ENCODE peak calls at places on chromosomes 6 and 20, in eight cellular contexts. One of them, this sample, is unnamed.

GRCh38 chr20:58877374-58878360 is 25.2 kb downstream of the GNAS start:
- DNase-seq in activated CD8-positive, alpha-beta memory T cell treated with anti-CD3 and anti-CD28 coated beads, Interleukin-2, amount 10 ng/mL, durations not matched to agents 7 days and 5 days: peak
- DNase-seq in activated T-cell treated with anti-CD3 and anti-CD28 coated beads for 24 hours: no peak
- DNase-seq in endothelial cell: no peak
- DNase-seq in transverse colon: no peak
- DNase-seq in mesothelial cell of epicardium: no peak
- DNase-seq in hippocampal formation: no peak
- DNase-seq in non-pigmented ciliary epithelial cell: no peak
- DNase-seq in this sample: peak

GRCh38 chr6:138622967-138623366 is 123.7 kb upstream of the NHSL1 start:
- DNase-seq in endothelial cell: no peak
- DNase-seq in hippocampal formation: no peak
- DNase-seq in mesothelial cell of epicardium: no peak
- DNase-seq in activated CD8-positive, alpha-beta memory T cell treated with anti-CD3 and anti-CD28 coated beads, Interleukin-2, amount 10 ng/mL, durations not matched to agents 7 days and 5 days: no peak
- DNase-seq in non-pigmented ciliary epithelial cell: no peak
- DNase-seq in transverse colon: no peak
- DNase-seq in activated T-cell treated with anti-CD3 and anti-CD28 coated beads for 24 hours: no peak
- DNase-seq in this sample: no peak

GRCh38 chr6:143967861-143968498 is 40.1 kb downstream of the PLAGL1 start:
- DNase-seq in non-pigmented ciliary epithelial cell: no peak
- DNase-seq in endothelial cell: no peak
- DNase-seq in activated T-cell treated with anti-CD3 and anti-CD28 coated beads for 24 hours: no peak
- DNase-seq in transverse colon: no peak
- DNase-seq in hippocampal formation: no peak
- DNase-seq in activated CD8-positive, alpha-beta memory T cell treated with anti-CD3 and anti-CD28 coated beads, Interleukin-2, amount 10 ng/mL, durations not matched to agents 7 days and 5 days: no peak
- DNase-seq in mesothelial cell of epicardium: no peak
- DNase-seq in this sample: no peak

GRCh38 chr6:36788768-36789167 is 50.5 kb downstream of the CPNE5 start:
- DNase-seq in activated CD8-positive, alpha-beta memory T cell treated with anti-CD3 and anti-CD28 coated beads, Interleukin-2, amount 10 ng/mL, durations not matched to agents 7 days and 5 days: no peak
- DNase-seq in transverse colon: no peak
- DNase-seq in hippocampal formation: no peak
- DNase-seq in non-pigmented ciliary epithelial cell: no peak
- DNase-seq in endothelial cell: no peak
- DNase-seq in mesothelial cell of epicardium: no peak
- DNase-seq in activated T-cell treated with anti-CD3 and anti-CD28 coated beads for 24 hours: no peak
- DNase-seq in this sample: peak

GRCh38 chr6:126268087-126268486 is 71.8 kb upstream of the CENPW start:
- DNase-seq in mesothelial cell of epicardium: no peak
- DNase-seq in non-pigmented ciliary epithelial cell: no peak
- DNase-seq in activated CD8-positive, alpha-beta memory T cell treated with anti-CD3 and anti-CD28 coated beads, Interleukin-2, amount 10 ng/mL, durations not matched to agents 7 days and 5 days: no peak
- DNase-seq in activated T-cell treated with anti-CD3 and anti-CD28 coated beads for 24 hours: no peak
- DNase-seq in transverse colon: no peak
- DNase-seq in hippocampal formation: no peak
- DNase-seq in endothelial cell: no peak
- DNase-seq in this sample: no peak

GRCh38 chr20:911882-912600 is 4.1 kb downstream of the ANGPT4 start:
- DNase-seq in activated T-cell treated with anti-CD3 and anti-CD28 coated beads for 24 hours: no peak
- DNase-seq in activated CD8-positive, alpha-beta memory T cell treated with anti-CD3 and anti-CD28 coated beads, Interleukin-2, amount 10 ng/mL, durations not matched to agents 7 days and 5 days: no peak
- DNase-seq in endothelial cell: no peak
- DNase-seq in non-pigmented ciliary epithelial cell: no peak
- DNase-seq in mesothelial cell of epicardium: no peak
- DNase-seq in hippocampal formation: no peak
- DNase-seq in transverse colon: no peak
- DNase-seq in this sample: peak

GRCh38 chr6:127436578-127437110 is 22.5 kb downstream of the KIAA0408 start:
- DNase-seq in activated CD8-positive, alpha-beta memory T cell treated with anti-CD3 and anti-CD28 coated beads, Interleukin-2, amount 10 ng/mL, durations not matched to agents 7 days and 5 days: no peak
- DNase-seq in mesothelial cell of epicardium: no peak
- DNase-seq in endothelial cell: no peak
- DNase-seq in hippocampal formation: no peak
- DNase-seq in non-pigmented ciliary epithelial cell: no peak
- DNase-seq in transverse colon: no peak
- DNase-seq in activated T-cell treated with anti-CD3 and anti-CD28 coated beads for 24 hours: no peak
- DNase-seq in this sample: no peak

GRCh38 chr6:66948106-66948505 is 1241.1 kb upstream of the EYS start:
- DNase-seq in endothelial cell: no peak
- DNase-seq in mesothelial cell of epicardium: no peak
- DNase-seq in activated CD8-positive, alpha-beta memory T cell treated with anti-CD3 and anti-CD28 coated beads, Interleukin-2, amount 10 ng/mL, durations not matched to agents 7 days and 5 days: no peak
- DNase-seq in non-pigmented ciliary epithelial cell: no peak
- DNase-seq in transverse colon: no peak
- DNase-seq in activated T-cell treated with anti-CD3 and anti-CD28 coated beads for 24 hours: no peak
- DNase-seq in hippocampal formation: no peak
- DNase-seq in this sample: no peak

GRCh38 chr6:74287932-74288331 is 591.9 kb downstream of the CD109 start:
- DNase-seq in activated CD8-positive, alpha-beta memory T cell treated with anti-CD3 and anti-CD28 coated beads, Interleukin-2, amount 10 ng/mL, durations not matched to agents 7 days and 5 days: no peak
- DNase-seq in mesothelial cell of epicardium: no peak
- DNase-seq in non-pigmented ciliary epithelial cell: no peak
- DNase-seq in hippocampal formation: no peak
- DNase-seq in transverse colon: no peak
- DNase-seq in endothelial cell: no peak
- DNase-seq in activated T-cell treated with anti-CD3 and anti-CD28 coated beads for 24 hours: no peak
- DNase-seq in this sample: no peak

GRCh38 chr20:45028424-45029136 is 62.3 kb downstream of the STK4 start:
- DNase-seq in activated T-cell treated with anti-CD3 and anti-CD28 coated beads for 24 hours: no peak
- DNase-seq in endothelial cell: no peak
- DNase-seq in activated CD8-positive, alpha-beta memory T cell treated with anti-CD3 and anti-CD28 coated beads, Interleukin-2, amount 10 ng/mL, durations not matched to agents 7 days and 5 days: no peak
- DNase-seq in non-pigmented ciliary epithelial cell: no peak
- DNase-seq in hippocampal formation: no peak
- DNase-seq in transverse colon: no peak
- DNase-seq in mesothelial cell of epicardium: no peak
- DNase-seq in this sample: no peak

This sample was measured in GM23338.